ENCODE peak calls at places on chromosomes 13 and 19, in four cellular contexts. One of them, this sample, is unnamed.

GRCh38 chr19:7505288-7505681 is 10.6 kb upstream of the ZNF358 start:
- DNase-seq in NCI-H2081: peak
- DNase-seq in Kasumi-1: no peak
- DNase-seq in stimulated activated CD8-positive, alpha-beta memory T cell treated with anti-CD3 and anti-CD28 coated beads, Interleukin-15, amount 100 ng/mL, for 24 hours: no peak
- DNase-seq in this sample: no peak

GRCh38 chr13:27980280-27980998 is 8.1 kb downstream of the URAD start:
- DNase-seq in stimulated activated CD8-positive, alpha-beta memory T cell treated with anti-CD3 and anti-CD28 coated beads, Interleukin-15, amount 100 ng/mL, for 24 hours: no peak
- DNase-seq in Kasumi-1: no peak
- DNase-seq in NCI-H2081: no peak
- DNase-seq in this sample: no peak

GRCh38 chr13:46178821-46179220 is 3.2 kb downstream of the LCP1 start:
- DNase-seq in Kasumi-1: no peak
- DNase-seq in stimulated activated CD8-positive, alpha-beta memory T cell treated with anti-CD3 and anti-CD28 coated beads, Interleukin-15, amount 100 ng/mL, for 24 hours: no peak
- DNase-seq in NCI-H2081: no peak
- DNase-seq in this sample: no peak

GRCh38 chr13:72599148-72599743 is 128.2 kb downstream of the MZT1 start:
- DNase-seq in Kasumi-1: no peak
- DNase-seq in NCI-H2081: no peak
- DNase-seq in stimulated activated CD8-positive, alpha-beta memory T cell treated with anti-CD3 and anti-CD28 coated beads, Interleukin-15, amount 100 ng/mL, for 24 hours: no peak
- DNase-seq in this sample: no peak

GRCh38 chr13:53276265-53276664 is 247.7 kb downstream of the OLFM4 start:
- DNase-seq in stimulated activated CD8-positive, alpha-beta memory T cell treated with anti-CD3 and anti-CD28 coated beads, Interleukin-15, amount 100 ng/mL, for 24 hours: no peak
- DNase-seq in Kasumi-1: no peak
- DNase-seq in NCI-H2081: no peak
- DNase-seq in this sample: no peak

GRCh38 chr13:44237276-44237767 is 136.3 kb upstream of the SERP2 start:
- DNase-seq in Kasumi-1: peak
- DNase-seq in NCI-H2081: no peak
- DNase-seq in stimulated activated CD8-positive, alpha-beta memory T cell treated with anti-CD3 and anti-CD28 coated beads, Interleukin-15, amount 100 ng/mL, for 24 hours: no peak
- DNase-seq in this sample: peak

GRCh38 chr19:34075661-34076091 is 96.6 kb upstream of the LSM14A start:
- DNase-seq in stimulated activated CD8-positive, alpha-beta memory T cell treated with anti-CD3 and anti-CD28 coated beads, Interleukin-15, amount 100 ng/mL, for 24 hours: no peak
- DNase-seq in Kasumi-1: no peak
- DNase-seq in NCI-H2081: no peak
- DNase-seq in this sample: no peak

GRCh38 chr13:103517066-103517767 is 451.0 kb upstream of the SLC10A2 start:
- DNase-seq in stimulated activated CD8-positive, alpha-beta memory T cell treated with anti-CD3 and anti-CD28 coated beads, Interleukin-15, amount 100 ng/mL, for 24 hours: no peak
- DNase-seq in Kasumi-1: no peak
- DNase-seq in NCI-H2081: peak
- DNase-seq in this sample: no peak

GRCh38 chr13:110380359-110381028 is 73.4 kb downstream of the COL4A2 start:
- DNase-seq in Kasumi-1: no peak
- DNase-seq in stimulated activated CD8-positive, alpha-beta memory T cell treated with anti-CD3 and anti-CD28 coated beads, Interleukin-15, amount 100 ng/mL, for 24 hours: no peak
- DNase-seq in NCI-H2081: no peak
- DNase-seq in this sample: no peak

GRCh38 chr19:58569943-58570670 is 3.0 kb downstream of the MZF1 start:
- DNase-seq in stimulated activated CD8-positive, alpha-beta memory T cell treated with anti-CD3 and anti-CD28 coated beads, Interleukin-15, amount 100 ng/mL, for 24 hours: no peak
- DNase-seq in Kasumi-1: no peak
- DNase-seq in NCI-H2081: no peak
- DNase-seq in this sample: peak

GRCh38 chr13:44627441-44627840 is 51.3 kb upstream of the TSC22D1 start:
- DNase-seq in stimulated activated CD8-positive, alpha-beta memory T cell treated with anti-CD3 and anti-CD28 coated beads, Interleukin-15, amount 100 ng/mL, for 24 hours: no peak
- DNase-seq in NCI-H2081: no peak
- DNase-seq in Kasumi-1: no peak
- DNase-seq in this sample: no peak

GRCh38 chr13:35349673-35350278 is 126.7 kb downstream of the MAB21L1 start:
- DNase-seq in stimulated activated CD8-positive, alpha-beta memory T cell treated with anti-CD3 and anti-CD28 coated beads, Interleukin-15, amount 100 ng/mL, for 24 hours: no peak
- DNase-seq in Kasumi-1: no peak
- DNase-seq in NCI-H2081: no peak
- DNase-seq in this sample: no peak

GRCh38 chr19:42254083-42254849 is 662 bp downstream of the ERF start:
- DNase-seq in stimulated activated CD8-positive, alpha-beta memory T cell treated with anti-CD3 and anti-CD28 coated beads, Interleukin-15, amount 100 ng/mL, for 24 hours: peak
- DNase-seq in NCI-H2081: no peak
- DNase-seq in Kasumi-1: peak
- DNase-seq in this sample: peak